ENCODE peak calls at places on chromosomes 3 and 15, in four cellular contexts. W is GM12878, R is GM12891, C is K562. T is an unnamed sample.
A peak's percentile ranks its signal among the peaks of the same experiment; 100 is the strongest.

GRCh38 chr3:15462451-15462850 is 35.1 kb downstream of the EAF1 start:
- DNase-seq in W (no peak), R (no peak), C (no peak), T (no peak)

GRCh38 chr3:179071569-179072397 is at the start of gene ZMAT3:
- DNase-seq in W (no peak), R (peak; percentile 61), C (peak; percentile 81), T (peak; percentile 55)

GRCh38 chr3:61354604-61355003 is 103.4 kb upstream of the FHIT start:
- DNase-seq in W (peak; percentile 16), R (no peak), C (no peak), T (no peak)

GRCh38 chr3:11140054-11140712 is 14.1 kb upstream of the HRH1 start:
- DNase-seq in W (peak; percentile 61), R (no peak), C (no peak), T (peak; percentile 82)

GRCh38 chr3:122938756-122939425 is 88.7 kb downstream of the SEMA5B start:
- DNase-seq in W (no peak), R (no peak), C (no peak), T (no peak)

GRCh38 chr3:100882571-100882981 is 110.6 kb downstream of the ABI3BP start:
- DNase-seq in W (no peak), R (no peak), C (no peak), T (no peak)

GRCh38 chr3:181699171-181699903 is 12.4 kb upstream of the SOX2 start:
- DNase-seq in W (no peak), R (no peak), C (no peak), T (no peak)

GRCh38 chr3:155737844-155738460 is 6.9 kb downstream of the PLCH1 start:
- DNase-seq in W (peak; percentile 48), R (no peak), C (no peak), T (peak; percentile 13)

GRCh38 chr15:35115155-35115725 is 30.1 kb upstream of the NANOGP8 start:
- DNase-seq in W (no peak), R (no peak), C (no peak), T (no peak)

GRCh38 chr3:195897081-195897852 is 11.1 kb downstream of the TNK2 start:
- DNase-seq in W (no peak), R (no peak), C (peak; percentile 32), T (no peak)

GRCh38 chr15:70111203-70112017 is 13.7 kb upstream of the TLE3 start:
- DNase-seq in W (no peak), R (no peak), C (peak; percentile 83), T (no peak)

GRCh38 chr3:156803949-156804741 is 22.0 kb upstream of the LEKR1 start:
- DNase-seq in W (no peak), R (no peak), C (no peak), T (peak; percentile 44)

GRCh38 chr3:160435747-160436146 is 13.8 kb downstream of the TRIM59 start:
- DNase-seq in W (no peak), R (no peak), C (no peak), T (no peak)

GRCh38 chr15:44034334-44034733 is 160.7 kb downstream of the FRMD5 start:
- DNase-seq in W (no peak), R (no peak), C (no peak), T (no peak)

GRCh38 chr3:99330281-99330680 is 308.1 kb upstream of the COL8A1 start:
- DNase-seq in W (no peak), R (no peak), C (no peak), T (no peak)

GRCh38 chr3:80006315-80006714 is 238.5 kb upstream of the ROBO1 start:
- DNase-seq in W (no peak), R (no peak), C (no peak), T (no peak)

GRCh38 chr15:73593278-73594074 is 39.7 kb downstream of the NPTN start:
- DNase-seq in W (no peak), R (no peak), C (no peak), T (peak; percentile 5)

GRCh38 chr15:81031203-81031602 is 30.5 kb downstream of the TLNRD1 start:
- DNase-seq in W (no peak), R (no peak), C (no peak), T (no peak)

GRCh38 chr3:38617586-38617985 is 31.9 kb downstream of the SCN5A start:
- DNase-seq in W (no peak), R (no peak), C (no peak), T (no peak)

GRCh38 chr15:45449878-45450277 is 71.5 kb upstream of the GATM start:
- DNase-seq in W (no peak), R (no peak), C (no peak), T (no peak)

GRCh38 chr3:36868614-36869436 is 76.0 kb downstream of the TRANK1 start:
- DNase-seq in W (peak; percentile 16), R (peak; percentile 13), C (peak; percentile 66), T (peak; percentile 50)

GRCh38 chr3:141561426-141562034 is 74.7 kb downstream of the RASA2 start:
- DNase-seq in W (no peak), R (no peak), C (peak; percentile 34), T (peak; percentile 48)

GRCh38 chr15:55337160-55337559 is 18.1 kb downstream of the PIGB start:
- DNase-seq in W (no peak), R (no peak), C (no peak), T (no peak)

DNA sequence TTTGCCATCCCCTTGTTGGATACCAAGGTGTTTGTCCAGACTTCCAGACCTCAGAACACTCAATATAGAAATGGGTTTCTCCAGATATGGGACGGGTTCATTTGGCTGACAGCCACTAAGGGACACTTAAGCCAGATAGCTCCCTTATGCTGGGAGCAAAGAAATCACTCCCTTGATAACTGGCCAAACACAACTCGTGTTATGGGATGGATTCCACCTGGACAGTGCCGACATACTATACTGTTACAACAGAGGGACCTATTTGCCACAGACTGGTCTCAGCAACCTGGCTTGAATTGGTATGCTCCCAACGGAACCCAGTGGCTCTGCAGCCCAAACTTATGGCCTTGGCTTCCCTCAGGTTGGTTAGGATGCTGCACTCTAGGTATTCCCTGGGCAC is 114.0 kb upstream of the PLCL2 start:
- DNase-seq in W (no peak), R (no peak), C (no peak), T (no peak)
- TF ChIP-seq SPI1 in W (no peak), R (no peak), C (no peak), T (no peak)

GRCh38 chr15:94691169-94691568 is 459.8 kb downstream of the MCTP2 start:
- DNase-seq in W (no peak), R (no peak), C (no peak), T (no peak)

GRCh38 chr15:94692697-94693096 is 461.3 kb downstream of the MCTP2 start:
- DNase-seq in W (no peak), R (no peak), C (no peak), T (no peak)
- TF ChIP-seq SPI1 in W (no peak), R (no peak), C (no peak), T (no peak)

GRCh38 chr15:65410972-65411371 is 11.8 kb downstream of the IGDCC4 start:
- DNase-seq in W (no peak), R (no peak), C (no peak), T (no peak)

GRCh38 chr15:65408370-65409283 is 14.1 kb downstream of the IGDCC4 start:
- DNase-seq in W (no peak), R (no peak), C (no peak), T (no peak)

GRCh38 chr15:65410036-65410435 is 12.7 kb downstream of the IGDCC4 start:
- DNase-seq in W (no peak), R (no peak), C (no peak), T (no peak)

GRCh38 chr15:65411470-65412071 is 11.2 kb downstream of the IGDCC4 start:
- DNase-seq in W (no peak), R (no peak), C (no peak), T (no peak)

DNA sequence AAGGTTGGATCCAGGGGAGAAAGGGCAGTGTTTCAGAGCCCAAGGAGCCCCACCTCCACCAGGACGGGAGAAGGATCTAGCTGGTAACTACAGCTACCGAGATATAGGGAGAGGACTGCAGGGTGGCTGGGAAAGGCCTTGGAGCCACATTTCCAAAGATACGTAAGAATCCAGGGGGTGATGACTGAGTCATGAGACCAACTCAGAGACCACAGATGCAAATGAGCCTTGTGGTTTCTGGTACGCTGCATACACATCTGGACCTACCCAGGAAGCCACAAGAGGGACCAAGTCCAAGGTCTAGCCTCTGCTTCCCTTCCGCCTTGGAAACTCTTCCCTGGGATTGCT is 13.5 kb downstream of the IGDCC4 start:
- DNase-seq in W (no peak), R (no peak), C (no peak), T (no peak)
- TF ChIP-seq SPI1 in W (no peak), R (no peak), C (no peak), T (no peak)

DNA sequence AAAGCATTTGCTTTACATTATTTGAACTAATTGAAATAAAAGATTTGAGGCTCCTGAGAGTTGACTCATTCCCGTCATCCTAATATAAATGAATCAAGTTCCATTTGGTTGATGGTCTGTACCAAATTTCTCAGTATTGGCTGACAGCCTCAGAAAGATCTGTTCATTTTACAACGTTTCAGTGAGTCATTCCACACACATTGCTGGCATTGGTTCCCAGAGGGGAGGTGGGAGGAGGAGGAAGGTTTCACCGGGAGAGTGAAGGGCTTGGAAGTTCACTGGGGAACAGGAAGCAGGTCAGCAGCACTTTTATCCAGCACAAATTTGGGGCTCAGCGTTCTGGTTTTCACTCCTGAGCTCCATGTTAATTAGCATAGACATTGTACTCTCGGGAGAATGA is 176.7 kb upstream of the CADPS start:
- DNase-seq in W (no peak), R (no peak), C (no peak), T (no peak)
- TF ChIP-seq SPI1 in W (no peak), R (no peak), C (no peak), T (no peak)

GRCh38 chr3:52055537-52056351 is 627 bp downstream of the DUSP7 start:
- DNase-seq in W (no peak), R (peak; percentile 61), C (peak; percentile 41), T (peak; percentile 45)
- TF ChIP-seq SPI1 in W (no peak), R (no peak), C (no peak), T (no peak)